ENCODE peak calls at places on chromosomes 13 and 19, in six cellular contexts. M, O, E, B, C and N are unnamed samples.

GRCh38 chr13:66933994-66934393 is 296.1 kb downstream of the PCDH9 start:
- DNase-seq in B (no peak), C (no peak), E (no peak), O (no peak), M (no peak), N (peak)

GRCh38 chr13:74287672-74288169 is 153.5 kb upstream of the KLF12 start:
- DNase-seq in E (peak), B (peak), O (peak), M (peak), C (no peak), N (peak)

GRCh38 chr19:1725100-1726064 is 27.9 kb upstream of the ONECUT3 start:
- DNase-seq in M (no peak), O (peak), C (peak), E (peak), B (peak), N (peak)

GRCh38 chr13:50200988-50201387 is 185.7 kb downstream of the KCNRG start:
- DNase-seq in B (no peak), C (no peak), E (no peak), O (no peak), M (no peak), N (peak)

GRCh38 chr19:16928351-16928750 is 39.6 kb downstream of the F2RL3 start:
- DNase-seq in B (no peak), C (no peak), E (no peak), M (no peak), O (no peak), N (no peak)

GRCh38 chr13:51557875-51558604 is 26.2 kb upstream of the WDFY2 start:
- DNase-seq in C (no peak), M (no peak), E (no peak), B (no peak), O (no peak), N (peak)

GRCh38 chr13:50208826-50209335 is 193.6 kb downstream of the KCNRG start:
- DNase-seq in C (no peak), O (peak), M (no peak), B (no peak), E (peak), N (peak)

GRCh38 chr13:98327326-98328314 is 150.6 kb upstream of the RNF113B start:
- DNase-seq in C (no peak), E (no peak), O (no peak), B (peak), M (no peak), N (peak)

GRCh38 chr19:33462112-33462726 is 59.4 kb downstream of the PEPD start:
- DNase-seq in E (peak), O (no peak), M (no peak), B (no peak), C (no peak), N (no peak)

GRCh38 chr13:111121421-111121820 is 6.3 kb downstream of the ARHGEF7 start:
- DNase-seq in C (no peak), M (no peak), E (no peak), B (no peak), O (no peak), N (no peak)

GRCh38 chr13:91122766-91123165 is 224.7 kb upstream of the MIR17HG start:
- DNase-seq in O (no peak), C (no peak), B (no peak), E (no peak), M (no peak), N (no peak)

GRCh38 chr19:17138937-17139598 is 63.5 kb downstream of the MYO9B start:
- DNase-seq in M (no peak), O (no peak), C (no peak), B (no peak), E (no peak), N (no peak)

GRCh38 chr19:12864721-12865715 is 16.2 kb downstream of the DNASE2 start:
- DNase-seq in O (no peak), M (no peak), E (no peak), C (no peak), B (no peak), N (no peak)

GRCh38 chr13:43783820-43784219 is 3.0 kb downstream of the ENOX1 start:
- DNase-seq in B (no peak), O (no peak), M (no peak), E (no peak), C (no peak), N (no peak)

GRCh38 chr19:17841810-17842662 is 5.7 kb downstream of the JAK3 start:
- DNase-seq in C (peak), M (peak), B (peak), O (peak), E (peak), N (peak)

GRCh38 chr13:99766641-99767045 is 204.9 kb downstream of the ZIC5 start:
- DNase-seq in M (no peak), C (no peak), O (peak), B (no peak), E (peak), N (no peak)

GRCh38 chr13:111551421-111551820 is 231.0 kb downstream of the TEX29 start:
- DNase-seq in O (no peak), B (no peak), E (no peak), C (no peak), M (no peak), N (no peak)

GRCh38 chr19:43574424-43575155 is 737 bp downstream of the XRCC1 start:
- DNase-seq in B (no peak), O (no peak), M (no peak), C (no peak), E (no peak), N (no peak)

GRCh38 chr13:108911807-108912206 is 282.4 kb downstream of the MYO16 start:
- DNase-seq in E (no peak), M (no peak), C (no peak), O (no peak), B (no peak), N (no peak)

GRCh38 chr19:55640043-55640576 is 692 bp upstream of the ZNF580 start:
- DNase-seq in E (peak), C (no peak), M (peak), O (no peak), B (no peak), N (peak)

GRCh38 chr13:40777166-40777956 is 6.4 kb upstream of the MRPS31 start:
- DNase-seq in O (peak), C (no peak), E (peak), M (peak), B (peak), N (peak)